ENCODE peak calls at places on chromosome 19, in five cellular contexts. L is tibial nerve; E is stimulated activated CD4-positive, alpha-beta T cell treated with anti-CD3 and anti-CD28 coated beads, Interleukin-1b, Interleukin-23, amount 100 ng/mL, for 24 hours; K is GDM1; Q is psoas muscle. V is an unnamed sample.

GRCh38 chr19:4732680-4733114 is 9.1 kb upstream of the DPP9 start:
- DNase-seq in K (peak; percentile 39), Q (no peak), L (no peak), E (peak; percentile 20), V (no peak)

GRCh38 chr19:31656507-31656906 is 307.3 kb upstream of the TSHZ3 start:
- DNase-seq in K (no peak), E (no peak), Q (no peak), L (no peak), V (no peak)

GRCh38 chr19:41958367-41959055 is 610 bp downstream of the RABAC1 start:
- DNase-seq in Q (peak; percentile 80), E (peak; percentile 86), K (peak; percentile 24), L (peak; percentile 78), V (peak; percentile 92)

GRCh38 chr19:34825212-34825611 is 52.2 kb upstream of the ZNF599 start:
- DNase-seq in K (no peak), Q (no peak), E (no peak), L (no peak), V (no peak)

GRCh38 chr19:42270346-42271044 is 1.4 kb downstream of the CIC start:
- DNase-seq in L (no peak), K (peak; percentile 40), E (peak; percentile 61), Q (peak; percentile 56), V (peak; percentile 86)

GRCh38 chr19:41350735-41351338 is 2.9 kb downstream of the TGFB1 start:
- DNase-seq in E (no peak), Q (no peak), K (peak; percentile 87), L (no peak), V (no peak)

GRCh38 chr19:11555246-11555645 is 3.8 kb downstream of the ELOF1 start:
- DNase-seq in L (no peak), K (no peak), Q (no peak), E (no peak), V (no peak)

GRCh38 chr19:52742516-52742915 is 7.7 kb upstream of the ZNF611 start:
- DNase-seq in Q (no peak), E (no peak), K (no peak), L (no peak), V (no peak)

GRCh38 chr19:33278403-33279269 is 23.7 kb downstream of the CEBPA start:
- DNase-seq in K (no peak), Q (no peak), E (no peak), L (no peak), V (no peak)

GRCh38 chr19:47111081-47111589 is 2.4 kb downstream of the ZC3H4 start:
- DNase-seq in K (no peak), L (no peak), Q (no peak), E (peak; percentile 35), V (no peak)

GRCh38 chr19:3604227-3604986 is 2.3 kb downstream of the TBXA2R start:
- DNase-seq in L (no peak), Q (no peak), K (no peak), E (no peak), V (peak; percentile 88)

GRCh38 chr19:54456423-54457373 is 6.9 kb downstream of the LENG9 start:
- DNase-seq in E (no peak), K (no peak), Q (no peak), L (no peak), V (no peak)

GRCh38 chr19:43606569-43607229 is 5.2 kb upstream of the SRRM5 start:
- DNase-seq in E (no peak), Q (no peak), K (no peak), L (no peak), V (no peak)

GRCh38 chr19:20077791-20078463 is at the start of gene ZNF90:
- DNase-seq in Q (peak; percentile 89), K (no peak), E (peak; percentile 77), L (peak; percentile 99), V (peak; percentile 97)

GRCh38 chr19:38740932-38741331 is 3.3 kb downstream of the CAPN12 start:
- DNase-seq in K (no peak), L (no peak), Q (no peak), E (no peak), V (no peak)

GRCh38 chr19:52664461-52664860 is 26.3 kb upstream of the ZNF83 start:
- DNase-seq in L (no peak), K (no peak), E (no peak), Q (no peak), V (no peak)

GRCh38 chr19:2173841-2174577 is 10.3 kb downstream of the DOT1L start:
- DNase-seq in E (no peak), K (no peak), L (no peak), Q (no peak), V (no peak)

GRCh38 chr19:7932930-7933300 is 7.0 kb upstream of the CTXN1 start:
- DNase-seq in E (no peak), K (no peak), Q (no peak), L (no peak), V (no peak)

GRCh38 chr19:5903502-5904301 is at the start of gene NDUFA11:
- DNase-seq in Q (peak; percentile 99), K (peak; percentile 96), E (peak; percentile 96), L (peak; percentile 100), V (peak; percentile 99)

GRCh38 chr19:9848060-9848459 is 12.9 kb downstream of the PIN1 start:
- DNase-seq in E (no peak), L (no peak), K (no peak), Q (no peak), V (no peak)

GRCh38 chr19:14349426-14349825 is 31.8 kb upstream of the ADGRE5 start:
- DNase-seq in L (no peak), E (no peak), K (no peak), Q (no peak), V (no peak)

GRCh38 chr19:39558623-39559117 is 18.7 kb upstream of the EID2 start:
- DNase-seq in K (no peak), Q (no peak), E (no peak), L (no peak), V (no peak)

GRCh38 chr19:1873524-1874473 is 10.4 kb upstream of the KLF16 start:
- DNase-seq in Q (peak; percentile 53), L (no peak), E (no peak), K (no peak), V (no peak)

GRCh38 chr19:927044-927706 is 1.3 kb downstream of the ARID3A start:
- DNase-seq in Q (peak; percentile 82), L (peak; percentile 71), E (no peak), K (no peak), V (peak; percentile 90)

GRCh38 chr19:17076539-17076919 is 952 bp downstream of the MYO9B start:
- DNase-seq in L (no peak), Q (no peak), E (peak; percentile 21), K (no peak), V (no peak)

GRCh38 chr19:33159149-33159548 is 27.2 kb downstream of the WDR88 start:
- DNase-seq in L (no peak), Q (no peak), E (no peak), K (no peak), V (no peak)

V was measured in aorta.